ENCODE peak calls at places on chromosomes 16 and 17, in eight cellular contexts. E, N, T, F, S, V, R and O are unnamed samples.

GRCh38 chr16:72958522-72959076 is 89.3 kb downstream of the ZFHX3 start:
- DNase-seq in F (no peak), N (no peak), E (no peak), R (no peak), T (no peak), V (no peak), S (no peak), O (no peak)

GRCh38 chr16:29819506-29819905 is 756 bp upstream of the MVP start:
- DNase-seq in S (no peak), R (no peak), V (no peak), N (no peak), T (no peak), E (no peak), F (no peak), O (peak; percentile 30)

GRCh38 chr16:4389051-4389955 is 17.7 kb downstream of the VASN start:
- DNase-seq in V (no peak), R (no peak), T (no peak), E (no peak), F (no peak), N (no peak), S (no peak), O (no peak)

GRCh38 chr17:83202002-83203000 is 122.9 kb downstream of the METRNL start:
- DNase-seq in S (peak; percentile 32), F (no peak), V (peak; percentile 3), T (no peak), E (no peak), N (no peak), R (no peak), O (no peak)

GRCh38 chr17:56982312-56982711 is 4.4 kb downstream of the SCPEP1 start:
- DNase-seq in F (no peak), T (no peak), R (no peak), V (no peak), E (no peak), S (no peak), N (no peak), O (peak; percentile 84)

GRCh38 chr16:80114699-80115098 is 426.1 kb upstream of the DYNLRB2 start:
- DNase-seq in E (no peak), S (no peak), R (no peak), V (no peak), T (no peak), N (no peak), F (no peak), O (peak; percentile 30)

GRCh38 chr17:43316522-43317142 is 82.2 kb upstream of the ARL4D start:
- DNase-seq in S (peak; percentile 45), T (no peak), R (no peak), N (no peak), E (no peak), V (no peak), F (no peak), O (peak; percentile 42)

GRCh38 chr16:53415504-53415903 is 18.8 kb upstream of the RBL2 start:
- DNase-seq in F (no peak), T (peak; percentile 3), S (no peak), E (no peak), N (peak; percentile 30), V (no peak), R (no peak), O (peak; percentile 25)

GRCh38 chr17:78252701-78253635 is 21.5 kb downstream of the TMEM235 start:
- DNase-seq in S (no peak), F (no peak), N (no peak), E (no peak), V (no peak), T (no peak), R (no peak), O (no peak)

GRCh38 chr17:45311762-45312476 is 4.9 kb downstream of the MAP3K14 start:
- DNase-seq in E (peak; percentile 86), F (no peak), V (peak; percentile 39), T (peak; percentile 74), N (peak; percentile 48), S (no peak), R (peak; percentile 55), O (peak; percentile 96)

GRCh38 chr17:48012151-48012520 is 25.5 kb downstream of the COPZ2 start:
- DNase-seq in F (no peak), N (peak; percentile 91), S (peak; percentile 84), R (peak; percentile 62), E (peak; percentile 38), T (no peak), V (peak; percentile 47), O (no peak)

GRCh38 chr17:6505425-6506142 is 50.8 kb downstream of the PITPNM3 start:
- DNase-seq in N (no peak), V (no peak), S (no peak), R (no peak), F (no peak), E (no peak), T (no peak), O (no peak)

GRCh38 chr16:28623172-28623711 is 13.4 kb upstream of the SULT1A1 start:
- DNase-seq in N (peak; percentile 76), T (no peak), E (peak; percentile 60), V (no peak), S (no peak), F (peak; percentile 60), R (peak; percentile 70), O (peak; percentile 39)

GRCh38 chr16:89544113-89544512 is 16.4 kb upstream of the RPL13 start:
- DNase-seq in V (no peak), R (no peak), S (no peak), F (no peak), N (no peak), E (no peak), T (no peak), O (no peak)

GRCh38 chr17:75834279-75834920 is 9.8 kb downstream of the UNC13D start:
- DNase-seq in R (no peak), E (no peak), T (no peak), V (no peak), S (no peak), N (no peak), F (no peak), O (no peak)

GRCh38 chr16:11250091-11250785 is 5.8 kb downstream of the SOCS1 start:
- DNase-seq in S (peak; percentile 38), E (no peak), V (no peak), F (no peak), T (peak; percentile 16), R (no peak), N (no peak), O (no peak)

GRCh38 chr17:79023886-79024771 is at the start of gene C1QTNF1:
- DNase-seq in T (no peak), E (no peak), V (no peak), R (peak; percentile 31), N (no peak), S (peak; percentile 75), F (no peak), O (peak; percentile 47)

GRCh38 chr17:152860-153420 is 15.6 kb downstream of the SCGB1C2 start:
- DNase-seq in V (peak; percentile 3), T (no peak), S (no peak), E (no peak), R (no peak), F (no peak), N (no peak), O (no peak)

GRCh38 chr17:82937411-82938371 is 97.9 kb upstream of the ZNF750 start:
- DNase-seq in S (no peak), V (no peak), T (no peak), N (no peak), E (no peak), F (no peak), R (no peak), O (no peak)

GRCh38 chr16:11009027-11009755 is 64.8 kb downstream of the CLEC16A start:
- DNase-seq in V (no peak), S (no peak), R (no peak), N (no peak), F (no peak), E (no peak), T (no peak), O (peak; percentile 79)

GRCh38 chr17:233473-233941 is 52.1 kb upstream of the DOC2B start:
- DNase-seq in T (no peak), R (no peak), S (no peak), V (no peak), N (no peak), E (no peak), F (no peak), O (no peak)

GRCh38 chr16:30721606-30722005 is 22.6 kb downstream of the SRCAP start:
- DNase-seq in V (no peak), E (no peak), S (no peak), T (no peak), F (no peak), N (no peak), R (no peak), O (no peak)